ENCODE peak calls at places on chromosomes 2 and 18, in four cellular contexts. Y, P, A and S are unnamed samples.
A peak's percentile ranks its signal among the peaks of the same experiment; 100 is the strongest.

GRCh38 chr18:35479911-35480586 is 17.7 kb downstream of the INO80C start:
- DNase-seq in Y (no peak), P (no peak), A (no peak), S (no peak)

GRCh38 chr2:67243919-67244318 is 153.2 kb upstream of the ETAA1 start:
- DNase-seq in Y (no peak), P (no peak), A (no peak), S (no peak)

GRCh38 chr2:80655265-80655664 is 350.7 kb upstream of the LRRTM1 start:
- DNase-seq in Y (no peak), P (no peak), A (no peak), S (no peak)

GRCh38 chr2:53964987-53965687 is 5.7 kb downstream of the PSME4 start:
- DNase-seq in Y (no peak), P (no peak), A (no peak), S (no peak)

GRCh38 chr18:3411854-3412268 is 38.1 kb upstream of the TGIF1 start:
- DNase-seq in Y (no peak), P (no peak), A (no peak), S (peak; percentile 38)

GRCh38 chr2:2007551-2008501 is 263.5 kb upstream of the PXDN start:
- DNase-seq in Y (no peak), P (no peak), A (no peak), S (peak; percentile 51)

GRCh38 chr18:22542400-22542835 is 124.7 kb upstream of the CTAGE1 start:
- DNase-seq in Y (no peak), P (no peak), A (peak; percentile 1), S (no peak)

GRCh38 chr2:196702641-196703040 is 63.1 kb downstream of the CCDC150 start:
- DNase-seq in Y (no peak), P (no peak), A (no peak), S (no peak)

GRCh38 chr2:120419073-120419472 is 73.1 kb downstream of the INHBB start:
- DNase-seq in Y (no peak), P (no peak), A (no peak), S (no peak)

GRCh38 chr2:120421126-120421829 is 75.3 kb downstream of the INHBB start:
- DNase-seq in Y (no peak), P (no peak), A (no peak), S (no peak)

GRCh38 chr2:120415728-120416509 is 70.0 kb downstream of the INHBB start:
- DNase-seq in Y (no peak), P (no peak), A (no peak), S (no peak)

GRCh38 chr2:120419955-120420354 is 74.0 kb downstream of the INHBB start:
- DNase-seq in Y (no peak), P (no peak), A (no peak), S (no peak)

DNA sequence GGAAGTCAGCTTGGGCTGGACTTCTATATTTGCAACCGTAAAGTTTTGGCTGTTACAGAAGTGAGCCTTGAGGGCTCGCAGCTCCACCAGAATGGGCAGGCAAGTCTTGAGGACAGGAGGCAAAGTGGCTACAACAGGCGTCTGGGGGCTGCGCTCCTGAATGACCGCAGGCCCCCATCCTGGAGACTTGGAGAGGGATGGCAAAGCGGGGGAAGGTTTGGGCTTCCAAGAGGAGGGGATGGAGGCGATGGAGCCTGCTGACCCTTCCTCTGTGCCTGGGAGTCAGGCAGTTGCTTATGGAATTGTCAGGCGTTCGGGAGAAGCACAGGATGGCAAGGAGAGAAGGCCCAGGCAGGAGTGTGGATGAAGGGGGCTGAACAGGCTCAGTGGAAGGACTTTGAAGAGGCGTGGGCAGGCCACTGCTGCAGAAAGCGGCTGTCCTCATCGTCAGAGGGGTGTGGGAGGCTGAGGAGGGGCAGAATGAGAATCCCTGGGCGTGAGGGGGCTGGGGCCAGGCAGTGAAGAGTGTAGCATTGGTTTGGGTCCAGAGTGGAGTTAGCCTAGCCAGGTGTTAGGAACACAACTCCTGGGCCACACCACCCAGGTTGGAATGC is 72.3 kb downstream of the INHBB start:
- DNase-seq in Y (no peak), P (no peak), A (no peak), S (no peak)
- TF ChIP-seq SP1 in Y (no peak), P (no peak), A (no peak), S (no peak)

GRCh38 chr18:39396168-39396567 is 1830.6 kb upstream of the CELF4 start:
- DNase-seq in Y (no peak), P (no peak), A (no peak), S (no peak)
- TF ChIP-seq ELF4 in Y (no peak), P (no peak), A (no peak), S (no peak)

GRCh38 chr2:216849987-216850386 is 9.9 kb downstream of the TNP1 start:
- DNase-seq in Y (no peak), P (no peak), A (no peak), S (no peak)
- TF ChIP-seq SP1 in Y (no peak), P (no peak), A (no peak), S (no peak)

DNA sequence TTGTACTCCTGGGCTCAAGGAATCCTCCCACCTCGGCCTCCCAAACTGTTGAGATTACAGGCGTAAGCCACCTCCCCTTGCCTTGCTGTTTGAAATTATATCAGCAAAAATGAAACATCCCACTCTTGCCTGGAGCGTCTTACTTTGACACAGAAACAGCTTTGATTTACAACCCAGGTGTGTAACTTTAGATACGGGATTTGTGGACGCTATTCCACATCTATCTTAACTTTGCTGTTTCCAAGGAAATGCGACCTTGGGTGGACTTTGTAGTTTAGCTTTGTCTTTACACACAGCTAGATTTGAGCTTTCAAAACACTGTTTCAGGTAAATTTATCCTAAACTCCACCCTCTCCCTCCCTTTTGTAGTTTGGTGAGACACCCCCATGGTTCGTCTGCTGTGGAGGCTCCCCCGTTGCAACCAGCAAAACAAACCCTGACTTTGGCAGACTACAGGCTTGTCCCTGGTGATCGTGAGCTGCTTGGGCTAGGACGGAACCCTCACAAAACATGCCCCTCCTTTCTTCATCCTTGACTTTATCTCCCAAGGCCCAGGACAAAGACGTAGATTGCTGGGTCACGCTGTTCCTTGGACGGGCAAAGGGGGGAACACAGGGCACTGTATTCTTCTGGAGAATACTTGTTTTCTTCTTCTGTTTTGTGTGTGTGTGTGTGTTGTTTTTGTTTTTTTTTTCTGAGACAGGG is 5.5 kb upstream of the MSH6 start:
- DNase-seq in Y (no peak), P (no peak), A (no peak), S (no peak)
- TF ChIP-seq ELF4 in Y (no peak), P (no peak), A (no peak), S (no peak)

GRCh38 chr18:53544926-53545325 is 679.5 kb downstream of the MBD2 start:
- DNase-seq in Y (no peak), P (no peak), A (no peak), S (no peak)
- TF ChIP-seq SP1 in Y (no peak), P (no peak), A (no peak), S (no peak)

GRCh38 chr2:221549143-221549542 is 23.0 kb downstream of the EPHA4 start:
- DNase-seq in Y (no peak), P (no peak), A (no peak), S (no peak)
- TF ChIP-seq ELF4 in Y (no peak), P (no peak), A (no peak), S (no peak)